ENCODE peak calls at places on chromosome 18, in eight cellular contexts. B, U, L, K, J, R, G and V are unnamed samples. For H3K36me3, the result is how much of the 10 kb centered on the place peaks cover.

GRCh38 chr18:26617151-26617554 is 68.8 kb upstream of the KCTD1 start:
- DNase-seq in K (peak), J (no peak), B (no peak), U (no peak), R (peak), G (no peak), L (no peak), V (no peak)

GRCh38 chr18:7512326-7512725 is 54.8 kb upstream of the PTPRM start:
- DNase-seq in G (no peak), U (no peak), J (no peak), B (no peak), K (no peak), L (no peak), R (no peak), V (no peak)

GRCh38 chr18:51654441-51655326 is 457.2 kb upstream of the MEX3C start:
- DNase-seq in R (no peak), U (no peak), J (no peak), L (no peak), K (no peak), B (no peak), G (no peak), V (no peak)

GRCh38 chr18:56086176-56086575 is 498.2 kb upstream of the TCF4 start:
- DNase-seq in L (no peak), K (peak), G (peak), R (no peak), U (no peak), B (no peak), J (no peak), V (no peak)

GRCh38 chr18:23099621-23100020 is 35.7 kb upstream of the CABLES1 start:
- DNase-seq in B (no peak), R (peak), J (peak), G (no peak), U (peak), L (no peak), K (no peak), V (no peak)

GRCh38 chr18:26228562-26229260 is 2.5 kb downstream of the TAF4B start:
- DNase-seq in L (no peak), J (no peak), R (no peak), G (no peak), B (no peak), U (no peak), K (no peak), V (no peak)

GRCh38 chr18:9902832-9903231 is 11.0 kb upstream of the VAPA start:
- DNase-seq in L (no peak), J (no peak), G (no peak), K (no peak), R (no peak), U (no peak), B (no peak), V (no peak)

GRCh38 chr18:3251963-3252277 is 4.3 kb downstream of the MYL12A start:
- DNase-seq in G (no peak), U (no peak), J (no peak), R (no peak), B (no peak), K (peak), L (no peak), V (no peak)

GRCh38 chr18:73661457-73661856 is 486.2 kb downstream of the FBXO15 start:
- DNase-seq in J (no peak), R (no peak), U (no peak), L (no peak), G (no peak), K (no peak), B (no peak), V (no peak)

DNA sequence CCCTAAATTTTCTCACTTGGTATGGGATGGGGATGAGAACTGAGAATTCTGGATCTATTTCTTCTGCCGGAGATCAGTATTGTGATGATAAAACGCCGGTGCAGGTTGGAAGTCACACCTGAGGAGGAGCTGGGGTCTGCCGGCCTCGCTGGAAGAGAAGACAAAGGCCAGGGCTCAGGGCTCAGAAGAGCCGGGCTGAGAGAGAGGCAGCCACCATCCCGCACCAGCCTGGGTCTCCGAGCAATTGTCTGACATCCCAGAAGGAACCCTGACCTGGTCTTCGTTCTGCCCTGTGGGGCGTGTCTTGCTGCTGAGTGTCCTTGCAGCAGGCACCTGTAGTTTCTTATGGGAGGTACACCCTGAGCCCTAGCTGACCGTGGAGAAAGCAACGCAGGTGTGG is 31.4 kb upstream of the SALL3 start:
- DNase-seq in J (no peak), L (no peak), B (no peak), G (no peak), R (no peak), K (no peak), U (no peak), V (no peak)
- H3K27ac ChIP-seq in J (no peak), L (no peak), B (no peak), G (no peak), R (no peak), K (no peak), U (no peak), V (no peak)

GRCh38 chr18:42045346-42045745 is 90.3 kb downstream of the PIK3C3 start:
- DNase-seq in R (no peak), K (peak), U (no peak), G (no peak), J (no peak), L (no peak), B (no peak), V (no peak)
- H3K36me3 ChIP-seq in R (under half), K (under half), U (under half), G (under half), J (half or more), L (under half), B (under half), V (under half)

DNA sequence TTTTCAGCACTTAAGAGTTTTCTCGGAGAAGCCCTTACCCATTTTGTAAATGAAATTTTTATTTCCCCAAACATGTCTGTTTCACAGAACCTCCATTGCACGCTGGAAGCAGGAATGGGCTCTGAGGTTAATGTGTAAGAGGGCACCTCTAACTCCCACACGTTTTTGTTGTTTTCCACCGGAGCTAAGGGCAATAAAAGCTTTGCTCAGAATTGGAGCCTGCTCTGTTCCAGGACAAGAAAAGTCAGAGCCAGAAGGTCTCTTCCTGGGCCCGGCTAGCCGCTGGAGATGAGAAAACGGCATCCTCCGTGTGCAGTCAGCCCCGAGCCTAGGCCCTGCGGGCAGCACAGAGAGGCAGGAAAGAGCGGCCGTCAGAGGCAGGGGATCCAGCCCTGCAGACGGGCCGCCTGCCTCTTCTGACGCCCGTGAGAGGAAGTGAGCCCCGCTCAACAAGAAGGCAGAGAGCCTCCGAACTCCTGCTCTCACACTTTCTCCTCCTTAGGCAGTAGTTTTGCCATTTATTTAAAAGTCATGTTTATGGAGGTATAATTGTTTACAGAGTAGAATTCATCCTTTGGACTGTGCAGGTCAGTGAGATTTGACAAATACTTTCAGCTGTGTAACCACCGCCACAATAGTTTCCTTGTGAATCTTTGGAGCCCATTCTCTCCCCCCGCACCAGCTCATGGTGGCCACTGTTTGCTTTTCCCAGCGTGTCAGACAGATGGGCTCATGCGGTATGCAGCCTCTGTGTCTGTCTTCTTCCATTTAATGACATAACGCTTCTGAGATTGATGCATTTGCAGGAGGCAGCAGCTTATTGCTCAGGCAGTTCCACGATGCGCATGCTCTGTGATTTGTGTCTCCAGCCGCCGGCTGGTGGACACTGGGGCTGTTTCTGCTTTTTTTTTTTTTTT is 117.3 kb downstream of the GALR1 start:
- DNase-seq in G (no peak), B (no peak), U (peak), J (no peak), R (no peak), K (no peak), L (no peak), V (no peak)
- H3K27ac ChIP-seq in G (no peak), B (no peak), U (peak), J (no peak), R (no peak), K (no peak), L (no peak), V (no peak)

DNA sequence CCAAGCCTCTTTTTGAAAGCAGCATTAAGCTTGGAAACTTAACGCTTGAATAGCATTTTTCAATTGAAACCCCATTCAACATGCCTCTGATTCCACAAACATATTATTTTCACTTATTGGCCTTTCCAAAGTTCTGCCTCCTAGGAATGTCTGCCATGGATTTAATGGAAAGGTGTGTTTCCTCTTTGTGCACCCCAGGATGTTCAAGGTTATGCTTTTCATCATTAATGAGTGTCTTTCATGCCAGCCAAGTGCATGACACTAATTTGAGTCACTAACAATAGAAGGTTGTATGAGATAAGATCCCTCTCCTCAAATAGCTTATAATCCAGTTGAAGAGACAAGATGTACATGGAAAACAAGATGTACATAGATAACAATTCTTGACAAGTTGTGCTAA is 84.7 kb downstream of the ALPK2 start:
- DNase-seq in G (no peak), K (no peak), R (no peak), B (no peak), U (no peak), L (no peak), J (no peak), V (no peak)
- H3K36me3 ChIP-seq in G (under half), K (under half), R (under half), B (under half), U (under half), L (under half), J (under half), V (under half)

DNA sequence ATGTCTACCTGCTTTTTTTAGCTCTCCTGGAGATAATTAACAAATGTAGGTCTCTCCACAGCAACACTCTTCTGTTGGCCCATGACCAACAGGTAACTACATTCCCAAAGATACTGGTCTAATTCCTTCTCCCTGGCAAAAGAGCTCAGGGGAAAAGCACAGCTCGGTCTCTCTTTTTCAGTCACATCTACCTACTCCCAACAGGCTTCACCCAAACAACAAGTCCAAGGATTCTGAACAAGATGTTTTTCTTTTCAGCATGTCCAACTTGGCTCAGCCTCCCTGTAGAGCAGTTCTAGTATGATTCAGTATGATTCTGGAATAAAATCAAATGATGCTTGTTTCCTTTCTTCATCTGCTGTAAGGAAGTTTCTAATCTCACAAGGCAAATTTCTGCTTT is 1704.8 kb upstream of the PIK3C3 start:
- DNase-seq in J (no peak), U (no peak), K (no peak), R (no peak), B (no peak), L (no peak), G (no peak), V (no peak)
- H3K27ac ChIP-seq in J (no peak), U (no peak), K (peak), R (no peak), B (no peak), L (no peak), G (no peak), V (no peak)

DNA sequence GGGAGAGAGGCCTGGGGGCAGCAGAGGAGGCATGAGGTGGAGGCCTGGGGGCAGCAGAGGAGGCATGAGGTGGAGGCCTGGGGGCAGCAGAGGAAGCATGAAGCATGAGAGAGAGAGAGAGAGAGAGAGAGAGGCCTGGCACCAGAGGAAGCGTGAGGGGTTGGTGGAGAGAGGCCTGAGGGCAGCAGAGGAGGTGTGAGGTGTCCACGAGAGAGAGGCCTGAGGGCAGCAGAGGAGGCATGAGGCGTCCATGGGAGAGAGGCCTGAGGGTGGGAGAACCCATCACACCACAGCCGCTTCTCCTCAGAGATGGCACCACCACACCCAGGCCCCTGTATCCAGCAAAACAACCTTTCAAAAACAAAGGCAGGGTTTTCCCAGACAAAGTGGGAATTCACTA is 55.7 kb upstream of the KCNG2 start:
- DNase-seq in B (no peak), J (peak), U (no peak), L (peak), G (no peak), K (no peak), R (no peak), V (no peak)
- H3K36me3 ChIP-seq in B (under half), J (under half), U (under half), L (under half), G (under half), K (under half), R (under half), V (under half)

GRCh38 chr18:313931-314330 is 46.1 kb upstream of the THOC1 start:
- DNase-seq in R (no peak), B (no peak), U (no peak), K (no peak), G (no peak), J (no peak), L (no peak), V (no peak)
- H3K27ac ChIP-seq in R (no peak), B (no peak), U (no peak), K (no peak), G (no peak), J (no peak), L (no peak), V (no peak)

GRCh38 chr18:58700209-58700608 is 28.9 kb downstream of the MALT1 start:
- DNase-seq in B (no peak), K (no peak), G (no peak), R (no peak), L (no peak), J (no peak), U (no peak), V (no peak)
- H3K36me3 ChIP-seq in B (under half), K (under half), G (under half), R (under half), L (under half), J (under half), U (under half), V (under half)